ENCODE peak calls at places on chromosomes 13 and 19, in eight cellular contexts. One of them, this sample, is unnamed.

GRCh38 chr13:93230466-93230865 is 3.9 kb downstream of the GPC6 start:
- DNase-seq in GM13977: no peak
- DNase-seq in suprapubic skin: no peak
- DNase-seq in H9: no peak
- DNase-seq in activated T-helper 1 cell treated with Interleukin-2 at 50 U/mL for 16 hours: no peak
- DNase-seq in T-cell: no peak
- DNase-seq in progenitor cell of endocrine pancreas: no peak
- DNase-seq in iris pigment epithelial cell: peak; percentile 87
- DNase-seq in this sample: no peak

GRCh38 chr13:60012503-60012902 is 151.2 kb downstream of the DIAPH3 start:
- DNase-seq in GM13977: no peak
- DNase-seq in suprapubic skin: no peak
- DNase-seq in H9: no peak
- DNase-seq in activated T-helper 1 cell treated with Interleukin-2 at 50 U/mL for 16 hours: no peak
- DNase-seq in T-cell: no peak
- DNase-seq in progenitor cell of endocrine pancreas: no peak
- DNase-seq in iris pigment epithelial cell: no peak
- DNase-seq in this sample: no peak

GRCh38 chr19:11092181-11092538 is 2.9 kb downstream of the LDLR start:
- DNase-seq in GM13977: no peak
- DNase-seq in suprapubic skin: no peak
- DNase-seq in H9: no peak
- DNase-seq in activated T-helper 1 cell treated with Interleukin-2 at 50 U/mL for 16 hours: peak; percentile 33
- DNase-seq in T-cell: no peak
- DNase-seq in progenitor cell of endocrine pancreas: no peak
- DNase-seq in iris pigment epithelial cell: peak; percentile 76
- DNase-seq in this sample: peak; percentile 65

GRCh38 chr19:14619404-14619803 is 36.5 kb downstream of the CLEC17A start:
- DNase-seq in GM13977: no peak
- DNase-seq in suprapubic skin: no peak
- DNase-seq in H9: no peak
- DNase-seq in activated T-helper 1 cell treated with Interleukin-2 at 50 U/mL for 16 hours: no peak
- DNase-seq in T-cell: no peak
- DNase-seq in progenitor cell of endocrine pancreas: no peak
- DNase-seq in iris pigment epithelial cell: no peak
- DNase-seq in this sample: no peak

GRCh38 chr13:69683921-69684663 is 423.5 kb upstream of the ATXN8OS start:
- DNase-seq in GM13977: no peak
- DNase-seq in suprapubic skin: no peak
- DNase-seq in H9: no peak
- DNase-seq in activated T-helper 1 cell treated with Interleukin-2 at 50 U/mL for 16 hours: no peak
- DNase-seq in T-cell: no peak
- DNase-seq in progenitor cell of endocrine pancreas: peak; percentile 22
- DNase-seq in iris pigment epithelial cell: no peak
- DNase-seq in this sample: no peak

GRCh38 chr13:49400755-49401659 is 42.9 kb downstream of the CAB39L start:
- DNase-seq in GM13977: peak; percentile 36
- DNase-seq in suprapubic skin: no peak
- DNase-seq in H9: no peak
- DNase-seq in activated T-helper 1 cell treated with Interleukin-2 at 50 U/mL for 16 hours: no peak
- DNase-seq in T-cell: no peak
- DNase-seq in progenitor cell of endocrine pancreas: no peak
- DNase-seq in iris pigment epithelial cell: peak; percentile 75
- DNase-seq in this sample: no peak

GRCh38 chr13:30829788-30830637 is 76.1 kb upstream of the MEDAG start:
- DNase-seq in GM13977: no peak
- DNase-seq in suprapubic skin: no peak
- DNase-seq in H9: no peak
- DNase-seq in activated T-helper 1 cell treated with Interleukin-2 at 50 U/mL for 16 hours: no peak
- DNase-seq in T-cell: no peak
- DNase-seq in progenitor cell of endocrine pancreas: no peak
- DNase-seq in iris pigment epithelial cell: no peak
- DNase-seq in this sample: no peak

GRCh38 chr19:7618771-7619510 is 10.4 kb downstream of the XAB2 start:
- DNase-seq in GM13977: no peak
- DNase-seq in suprapubic skin: no peak
- DNase-seq in H9: no peak
- DNase-seq in activated T-helper 1 cell treated with Interleukin-2 at 50 U/mL for 16 hours: no peak
- DNase-seq in T-cell: no peak
- DNase-seq in progenitor cell of endocrine pancreas: no peak
- DNase-seq in iris pigment epithelial cell: no peak
- DNase-seq in this sample: no peak

GRCh38 chr19:46537136-46538097 is 41.8 kb upstream of the PNMA8B start:
- DNase-seq in GM13977: peak; percentile 54
- DNase-seq in suprapubic skin: no peak
- DNase-seq in H9: peak; percentile 68
- DNase-seq in activated T-helper 1 cell treated with Interleukin-2 at 50 U/mL for 16 hours: peak; percentile 33
- DNase-seq in T-cell: peak; percentile 55
- DNase-seq in progenitor cell of endocrine pancreas: peak; percentile 37
- DNase-seq in iris pigment epithelial cell: peak; percentile 43
- DNase-seq in this sample: peak; percentile 9

GRCh38 chr13:113086031-113086750 is 19.4 kb upstream of the F7 start:
- DNase-seq in GM13977: no peak
- DNase-seq in suprapubic skin: no peak
- DNase-seq in H9: peak; percentile 68
- DNase-seq in activated T-helper 1 cell treated with Interleukin-2 at 50 U/mL for 16 hours: no peak
- DNase-seq in T-cell: no peak
- DNase-seq in progenitor cell of endocrine pancreas: no peak
- DNase-seq in iris pigment epithelial cell: no peak
- DNase-seq in this sample: no peak

GRCh38 chr13:114007566-114007965 is 33.7 kb upstream of the C13orf46 start:
- DNase-seq in GM13977: no peak
- DNase-seq in suprapubic skin: peak; percentile 72
- DNase-seq in H9: no peak
- DNase-seq in activated T-helper 1 cell treated with Interleukin-2 at 50 U/mL for 16 hours: no peak
- DNase-seq in T-cell: no peak
- DNase-seq in progenitor cell of endocrine pancreas: no peak
- DNase-seq in iris pigment epithelial cell: no peak
- DNase-seq in this sample: no peak

GRCh38 chr19:49084206-49085019 is 838 bp upstream of the SNRNP70 start:
- DNase-seq in GM13977: no peak
- DNase-seq in suprapubic skin: no peak
- DNase-seq in H9: no peak
- DNase-seq in activated T-helper 1 cell treated with Interleukin-2 at 50 U/mL for 16 hours: no peak
- DNase-seq in T-cell: no peak
- DNase-seq in progenitor cell of endocrine pancreas: no peak
- DNase-seq in iris pigment epithelial cell: no peak
- DNase-seq in this sample: no peak

GRCh38 chr19:11191273-11191755 is 6.0 kb downstream of the KANK2 start:
- DNase-seq in GM13977: no peak
- DNase-seq in suprapubic skin: peak; percentile 91
- DNase-seq in H9: no peak
- DNase-seq in activated T-helper 1 cell treated with Interleukin-2 at 50 U/mL for 16 hours: no peak
- DNase-seq in T-cell: no peak
- DNase-seq in progenitor cell of endocrine pancreas: no peak
- DNase-seq in iris pigment epithelial cell: peak; percentile 74
- DNase-seq in this sample: no peak

GRCh38 chr13:45162821-45163220 is 38.0 kb downstream of the KCTD4 start:
- DNase-seq in GM13977: no peak
- DNase-seq in suprapubic skin: no peak
- DNase-seq in H9: no peak
- DNase-seq in activated T-helper 1 cell treated with Interleukin-2 at 50 U/mL for 16 hours: no peak
- DNase-seq in T-cell: no peak
- DNase-seq in progenitor cell of endocrine pancreas: no peak
- DNase-seq in iris pigment epithelial cell: peak; percentile 94
- DNase-seq in this sample: no peak